ENCODE peak calls at places on chromosomes 6 and 20, in ten cellular contexts. G, M, V, B, X, A, D, H, Z and E are unnamed samples. For H3K9me3, the result is how much of the 10 kb centered on the place peaks cover.

GRCh38 chr6:18327621-18328548 is 59.3 kb upstream of the RNF144B start:
- DNase-seq in A (no peak), B (peak), G (no peak), V (peak), D (peak), M (peak), H (peak), Z (no peak), X (no peak), E (no peak)

GRCh38 chr20:56223352-56223751 is 25.2 kb upstream of the MC3R start:
- DNase-seq in Z (no peak), D (no peak), X (no peak), V (no peak), G (no peak), H (no peak), M (no peak), B (no peak), A (no peak), E (no peak)

GRCh38 chr6:21144928-21145327 is 448.6 kb upstream of the SOX4 start:
- DNase-seq in M (no peak), V (no peak), Z (no peak), H (no peak), D (no peak), X (no peak), B (no peak), A (no peak), G (no peak), E (no peak)

GRCh38 chr20:54351371-54352136 is 123.8 kb upstream of the DOK5 start:
- DNase-seq in A (no peak), X (no peak), Z (no peak), M (no peak), G (no peak), B (no peak), V (no peak), D (no peak), H (no peak), E (no peak)

GRCh38 chr6:139230421-139230840 is 61.4 kb downstream of the TXLNB start:
- DNase-seq in B (no peak), V (no peak), G (peak), A (no peak), X (no peak), Z (peak), H (no peak), M (peak), D (no peak), E (peak)

GRCh38 chr6:36963451-36964290 is 9.1 kb downstream of the PI16 start:
- DNase-seq in V (no peak), Z (no peak), A (no peak), G (no peak), M (peak), D (no peak), B (peak), X (no peak), H (peak), E (no peak)

GRCh38 chr6:39347906-39348585 is 25.5 kb upstream of the KCNK16 start:
- DNase-seq in G (peak), A (peak), X (no peak), H (peak), M (peak), D (peak), B (peak), V (no peak), Z (peak), E (peak)

GRCh38 chr6:35046862-35047261 is 94.3 kb downstream of the TCP11 start:
- DNase-seq in M (no peak), B (no peak), X (no peak), D (no peak), Z (no peak), G (no peak), V (no peak), H (no peak), A (no peak), E (no peak)

GRCh38 chr20:34526466-34526865 is 10.2 kb downstream of the DYNLRB1 start:
- DNase-seq in G (no peak), A (no peak), M (no peak), H (no peak), D (no peak), Z (peak), X (peak), V (no peak), B (peak), E (no peak)

GRCh38 chr6:134420638-134421181 is 102.8 kb upstream of the SGK1 start:
- DNase-seq in M (no peak), Z (peak), H (no peak), D (no peak), X (no peak), A (no peak), G (peak), B (no peak), V (no peak), E (no peak)

DNA sequence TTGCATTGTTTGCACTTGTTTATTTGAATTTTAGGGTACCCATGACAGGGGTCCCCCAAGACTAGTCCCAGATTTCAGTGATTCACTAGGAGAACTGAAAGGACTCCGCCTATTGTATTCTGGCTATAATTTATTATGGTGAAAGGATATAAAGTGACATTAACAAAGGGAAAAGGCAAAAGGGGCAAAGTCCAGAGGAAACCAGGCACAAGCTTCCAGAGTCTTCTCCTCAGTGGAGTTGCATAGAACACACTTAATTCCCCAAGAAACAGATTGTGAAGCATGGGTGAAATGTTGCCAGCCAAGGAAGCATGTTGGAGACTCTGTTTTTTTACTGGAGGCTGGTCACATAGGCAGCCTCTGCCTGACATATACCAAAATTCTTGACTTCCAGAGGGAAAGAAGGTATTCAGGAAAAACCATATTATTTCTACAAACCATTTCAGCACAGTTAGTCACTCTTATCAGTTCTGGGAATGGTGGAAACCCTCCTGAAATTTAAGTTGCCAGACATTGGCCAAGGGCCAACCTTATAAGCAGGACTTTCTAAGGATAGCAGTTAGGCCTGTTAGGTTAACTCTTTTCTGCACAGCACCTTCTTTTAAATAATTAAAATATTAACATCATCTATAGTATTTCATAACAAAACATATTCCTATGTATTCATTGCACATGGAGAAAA is 71.8 kb downstream of the FIG4 start:
- DNase-seq in Z (peak), D (no peak), V (no peak), G (no peak), A (no peak), B (no peak), M (no peak), X (no peak), H (no peak), E (no peak)
- TF ChIP-seq CTCF in Z (no peak), D (no peak), V (no peak), G (no peak), A (no peak), B (no peak), M (no peak), X (no peak), H (no peak), E (no peak)

GRCh38 chr20:41598719-41599118 is 19.5 kb downstream of the CHD6 start:
- DNase-seq in H (no peak), B (no peak), V (no peak), Z (no peak), G (no peak), D (no peak), M (no peak), X (no peak), A (no peak), E (no peak)
- H3K9me3 ChIP-seq in H (under half), B (under half), V (half or more), Z (under half), G (under half), D (under half), M (half or more), X (under half), A (under half), E (under half)

DNA sequence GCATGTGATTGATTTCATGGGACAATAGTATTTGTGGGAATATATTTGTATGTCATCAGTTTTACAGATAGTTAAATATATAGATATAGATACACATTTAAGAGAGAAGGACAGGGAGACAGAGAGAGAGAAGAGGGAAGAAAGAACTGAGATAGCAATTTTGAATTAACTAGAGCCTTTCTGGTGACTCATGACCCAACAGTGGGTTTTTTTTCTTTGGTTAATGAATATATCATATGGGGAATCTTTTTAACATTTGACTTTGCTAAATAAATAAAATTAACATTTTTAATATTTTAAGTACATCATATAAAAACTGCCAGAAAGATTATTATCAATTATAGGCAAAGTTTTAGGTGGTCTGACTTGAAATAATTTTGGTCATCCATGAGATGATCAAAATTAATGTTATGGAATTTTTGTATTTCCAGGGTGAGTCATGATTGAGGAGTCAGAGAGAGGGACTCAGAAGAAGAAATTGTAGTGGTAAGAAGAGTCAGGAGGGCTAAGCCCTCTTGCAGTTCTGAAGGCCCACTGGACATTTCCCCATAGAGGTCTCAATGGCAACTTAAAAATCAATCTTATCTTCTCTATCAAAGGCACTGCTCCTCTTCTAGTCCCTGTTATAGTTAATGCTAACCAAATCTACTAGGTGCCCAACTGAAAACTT is 508.1 kb upstream of the MAP3K7 start:
- DNase-seq in X (no peak), Z (no peak), V (no peak), M (no peak), B (no peak), D (no peak), A (no peak), G (no peak), H (no peak), E (no peak)
- H3K4me3 ChIP-seq in X (no peak), Z (no peak), V (no peak), M (no peak), B (no peak), D (no peak), A (no peak), G (no peak), H (no peak), E (no peak)

GRCh38 chr6:122726649-122727048 is 52.9 kb upstream of the FABP7 start:
- DNase-seq in V (no peak), D (peak), A (no peak), H (no peak), B (no peak), X (no peak), M (no peak), G (peak), Z (peak), E (peak)
- TF ChIP-seq CTCF in V (no peak), D (peak), A (peak), H (no peak), B (peak), X (no peak), M (peak), G (peak), Z (peak), E (peak)

DNA sequence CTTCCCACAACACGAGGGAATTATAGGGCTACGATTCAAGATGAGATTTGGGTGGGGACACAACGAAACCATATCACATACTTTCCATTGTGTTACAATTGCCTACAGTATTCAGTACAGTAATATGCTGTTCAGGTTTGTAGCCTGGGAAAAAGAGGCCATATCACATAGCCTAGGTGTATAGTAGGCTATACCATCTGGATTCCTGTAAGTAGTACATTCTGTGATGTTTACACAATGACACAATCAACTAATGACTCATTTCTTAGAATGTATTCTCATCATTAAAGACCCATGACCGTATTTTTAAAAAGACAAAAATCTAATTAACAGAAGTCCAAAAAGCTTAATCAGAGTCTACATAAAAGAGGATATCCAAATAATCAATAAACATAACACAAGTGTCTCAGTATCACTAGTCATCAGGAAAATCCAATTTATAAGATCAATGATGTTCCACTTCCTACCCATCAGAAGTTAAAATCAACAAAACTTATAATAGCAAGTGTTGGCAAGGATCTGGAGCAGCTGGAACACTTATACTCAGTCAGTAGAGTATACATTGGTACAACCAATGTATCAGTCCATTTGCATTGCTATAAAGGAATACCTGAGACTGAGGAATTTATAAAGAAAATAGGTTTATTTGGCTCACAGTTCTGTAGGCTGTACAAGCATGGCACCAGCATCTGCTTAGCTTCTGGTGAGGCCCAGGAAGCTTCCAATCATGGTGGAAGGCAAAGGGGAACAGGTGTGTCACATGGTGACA is 215.9 kb downstream of the CLVS2 start:
- DNase-seq in Z (no peak), V (no peak), H (no peak), B (no peak), G (no peak), X (no peak), D (no peak), A (no peak), M (no peak), E (no peak)
- H3K9me3 ChIP-seq in Z (under half), V (under half), H (under half), B (under half), G (under half), X (under half), D (under half), A (under half), M (under half), E (under half)

DNA sequence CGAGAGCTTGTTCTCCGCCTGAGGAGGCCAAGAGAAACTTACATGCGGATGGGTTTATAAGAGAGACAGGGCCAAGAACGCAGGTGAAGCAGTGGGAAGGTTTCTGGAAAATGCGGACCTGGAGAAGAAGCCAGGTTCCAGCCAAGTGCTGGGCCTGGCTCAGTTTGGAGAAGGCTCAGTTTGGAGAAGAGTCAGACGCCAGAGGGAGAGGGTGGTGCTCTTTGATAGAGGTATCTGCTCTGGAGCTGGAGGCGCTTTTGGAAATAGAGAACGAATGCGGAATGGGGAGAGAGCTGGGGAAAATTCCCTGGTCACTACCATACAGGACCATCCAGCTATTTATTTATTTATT is 753 bp downstream of the RSPH9 start:
- DNase-seq in G (no peak), X (no peak), D (no peak), A (no peak), Z (no peak), B (no peak), M (no peak), H (no peak), V (no peak), E (no peak)
- H3K4me3 ChIP-seq in G (peak), X (peak), D (no peak), A (peak), Z (peak), B (peak), M (no peak), H (no peak), V (no peak), E (peak)

DNA sequence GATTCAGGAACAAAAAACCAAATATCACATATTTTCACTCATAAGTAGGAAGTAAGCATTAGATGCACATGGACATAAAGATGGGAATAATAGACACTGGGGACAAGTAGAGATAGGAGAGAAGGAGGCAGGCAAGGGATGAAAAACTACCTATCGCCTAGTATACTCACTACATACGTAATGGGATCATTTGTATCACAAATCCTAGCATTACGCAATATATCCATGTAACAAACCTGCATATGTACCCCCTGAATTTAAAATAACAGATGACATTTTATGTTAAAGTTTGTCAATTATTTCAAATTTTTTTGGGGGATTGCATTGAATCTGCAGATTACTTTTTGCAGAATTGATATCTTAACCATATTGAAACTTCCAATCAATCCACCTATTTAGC is 660.5 kb upstream of the MAN1A1 start:
- DNase-seq in M (no peak), B (no peak), Z (no peak), X (no peak), G (no peak), D (no peak), A (no peak), V (no peak), H (no peak), E (no peak)
- TF ChIP-seq CTCF in M (no peak), B (no peak), Z (no peak), X (no peak), G (no peak), D (no peak), A (no peak), V (no peak), H (no peak), E (no peak)

GRCh38 chr6:80165143-80165542 is 58.7 kb downstream of the BCKDHB start:
- DNase-seq in Z (peak), D (no peak), A (no peak), X (no peak), B (no peak), V (no peak), G (no peak), H (no peak), M (no peak), E (peak)
- H3K9me3 ChIP-seq in Z (under half), D (under half), A (under half), X (under half), B (under half), V (under half), G (under half), H (under half), M (under half), E (under half)

DNA sequence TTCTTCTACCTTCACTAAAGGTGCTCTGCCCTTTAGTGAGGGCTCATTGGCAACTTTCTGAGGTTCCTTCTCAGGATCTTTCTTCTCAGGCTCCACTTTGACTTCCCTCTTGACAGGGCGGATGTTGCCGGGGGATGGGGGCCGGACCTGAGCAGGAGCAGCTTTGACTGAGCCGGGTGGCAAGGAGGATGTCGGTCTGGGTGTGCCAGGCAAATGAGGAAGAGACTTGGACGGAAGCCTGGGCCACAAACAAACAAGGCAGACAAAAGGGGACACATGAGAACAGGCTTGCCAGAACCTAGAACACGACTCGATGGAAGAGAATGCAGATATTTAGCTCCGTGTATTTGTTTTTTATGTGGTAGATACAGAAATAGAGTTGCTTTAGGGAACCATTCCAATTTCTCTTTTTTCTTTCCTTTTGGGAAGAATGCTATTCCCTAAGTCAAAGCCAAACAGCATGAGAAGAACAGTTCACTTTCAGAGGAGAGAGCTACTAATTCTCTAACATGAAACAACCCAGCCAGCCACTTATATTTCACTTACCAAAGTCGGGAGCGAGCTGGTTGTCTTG is 76.2 kb upstream of the BCLAF1 start:
- DNase-seq in V (peak), A (peak), D (no peak), X (peak), B (peak), H (peak), M (peak), Z (peak), G (no peak), E (no peak)
- H3K4me3 ChIP-seq in V (no peak), A (no peak), D (no peak), X (no peak), B (no peak), H (no peak), M (no peak), Z (no peak), G (no peak), E (no peak)

DNA sequence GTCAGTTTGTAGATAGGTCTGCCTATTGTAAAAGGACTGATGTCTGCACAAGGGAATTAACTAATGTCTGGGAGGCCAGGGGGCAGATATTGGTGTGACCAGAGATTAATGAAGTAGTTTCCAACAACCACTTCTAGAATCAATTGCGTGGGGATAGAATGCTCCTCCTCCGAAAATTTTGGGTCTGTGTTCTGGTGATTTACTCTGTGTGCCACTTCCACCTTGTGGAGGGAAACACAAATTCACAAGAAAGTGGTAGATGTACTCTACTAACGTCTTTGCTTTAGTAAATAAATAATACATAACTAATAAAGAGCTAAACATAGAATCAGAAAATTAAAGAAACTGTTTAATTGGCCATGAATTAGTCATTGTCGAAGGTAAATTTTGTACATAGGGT is 25.5 kb downstream of the TMEM14A start:
- DNase-seq in X (no peak), D (peak), V (no peak), Z (no peak), H (no peak), B (no peak), A (no peak), G (no peak), M (peak), E (no peak)
- TF ChIP-seq CTCF in X (no peak), D (peak), V (no peak), Z (no peak), H (no peak), B (no peak), A (no peak), G (no peak), M (peak), E (no peak)